ENCODE peak calls at places on chromosomes 13 and 19, in ten cellular contexts. O is activated gamma-delta T cell treated with Interleukin-2 at 50 U/mL for 16 hours; P is effector memory CD4-positive, alpha-beta T cell; U is left ventricle myocardium inferior; W is head of caudate nucleus; S is ELR; E is germinal center; F is AG09319; R is anterior cingulate cortex; L is amygdala. B is an unnamed sample.

GRCh38 chr13:61410669-61411297 is 4.9 kb downstream of the PCDH20 start:
- DNase-seq in W (no peak), E (no peak), R (no peak), U (no peak), O (no peak), P (no peak), S (peak), F (no peak), L (no peak), B (no peak)

GRCh38 chr19:4539697-4540581 is at the start of gene LRG1:
- DNase-seq in U (no peak), L (no peak), R (no peak), O (no peak), P (no peak), S (no peak), E (peak), W (no peak), F (no peak), B (peak)

GRCh38 chr19:1189419-1189818 is 15.4 kb upstream of the SBNO2 start:
- DNase-seq in L (no peak), E (no peak), P (peak), F (no peak), S (peak), W (no peak), O (peak), U (no peak), R (no peak), B (peak)

GRCh38 chr19:40286235-40286530 is 1.0 kb upstream of the AKT2 start:
- DNase-seq in O (no peak), W (no peak), L (no peak), P (no peak), E (no peak), R (no peak), S (no peak), F (no peak), U (no peak), B (no peak)

GRCh38 chr13:102710261-102710679 is 15.4 kb upstream of the METTL21C start:
- DNase-seq in U (no peak), F (peak), L (no peak), S (no peak), E (no peak), W (no peak), R (no peak), P (no peak), O (no peak), B (no peak)

GRCh38 chr19:1490020-1490310 is 185 bp downstream of the PCSK4 start:
- DNase-seq in P (no peak), U (no peak), E (peak), L (no peak), O (no peak), S (no peak), R (no peak), W (no peak), F (no peak), B (no peak)

GRCh38 chr13:34419025-34419424 is 523.0 kb upstream of the NBEA start:
- DNase-seq in S (no peak), R (peak), W (no peak), P (no peak), U (no peak), E (no peak), L (no peak), F (no peak), O (no peak), B (no peak)

GRCh38 chr13:77262198-77262597 is 64.7 kb downstream of the MYCBP2 start:
- DNase-seq in L (no peak), O (no peak), P (no peak), R (no peak), F (no peak), U (no peak), S (no peak), E (no peak), W (no peak), B (no peak)

GRCh38 chr19:40143612-40144011 is 47.6 kb upstream of the MAP3K10 start:
- DNase-seq in F (no peak), P (no peak), U (peak), E (peak), L (no peak), S (no peak), O (peak), R (no peak), W (no peak), B (peak)

GRCh38 chr19:37217855-37218591 is at the start of gene ZNF383:
- DNase-seq in R (peak), E (peak), U (peak), P (peak), O (peak), F (peak), S (peak), W (peak), L (peak), B (peak)

GRCh38 chr13:99040536-99041141 is 62.8 kb upstream of the DOCK9 start:
- DNase-seq in E (no peak), F (no peak), R (no peak), W (no peak), U (no peak), L (no peak), S (no peak), O (no peak), P (no peak), B (no peak)

GRCh38 chr13:45773236-45773635 is 71.1 kb downstream of the CBY2 start:
- DNase-seq in L (no peak), R (no peak), O (no peak), U (no peak), S (peak), F (no peak), P (no peak), W (no peak), E (no peak), B (no peak)

GRCh38 chr13:74444161-74444571 is 310.0 kb upstream of the KLF12 start:
- DNase-seq in O (no peak), U (no peak), P (no peak), F (no peak), E (no peak), R (no peak), L (no peak), S (peak), W (no peak), B (no peak)

GRCh38 chr19:35353635-35354034 is 4.6 kb upstream of the FFAR3 start:
- DNase-seq in W (no peak), L (no peak), F (no peak), U (no peak), R (no peak), E (no peak), S (no peak), P (no peak), O (no peak), B (no peak)

GRCh38 chr19:55257461-55258411 is 1.1 kb downstream of the PPP6R1 start:
- DNase-seq in W (no peak), R (no peak), L (no peak), E (peak), F (no peak), U (no peak), S (peak), P (no peak), O (no peak), B (no peak)

GRCh38 chr19:10105241-10106099 is 692 bp upstream of the PPAN start:
- DNase-seq in U (no peak), L (no peak), O (peak), P (peak), F (no peak), W (no peak), S (no peak), E (peak), R (no peak), B (peak)

GRCh38 chr19:1309977-1310852 is 24.5 kb downstream of the EFNA2 start:
- DNase-seq in U (no peak), S (no peak), F (no peak), O (no peak), E (no peak), L (no peak), P (no peak), R (no peak), W (no peak), B (no peak)

GRCh38 chr13:111943229-111943795 is 123.6 kb upstream of the SOX1 start:
- DNase-seq in F (no peak), S (no peak), U (no peak), W (no peak), P (no peak), R (no peak), O (no peak), L (no peak), E (no peak), B (no peak)

GRCh38 chr19:16328824-16329482 is 4.3 kb downstream of the KLF2 start:
- DNase-seq in O (peak), W (no peak), U (no peak), R (no peak), E (no peak), P (peak), F (no peak), L (no peak), S (peak), B (no peak)

GRCh38 chr19:43148233-43148632 is 38.1 kb downstream of the PSG5 start:
- DNase-seq in F (peak), S (peak), W (no peak), R (no peak), E (no peak), U (no peak), L (no peak), P (no peak), O (no peak), B (no peak)

GRCh38 chr13:62387642-62388041 is 972.0 kb upstream of the PCDH20 start:
- DNase-seq in F (no peak), W (no peak), O (no peak), E (no peak), S (peak), U (no peak), L (no peak), R (no peak), P (no peak), B (no peak)

GRCh38 chr19:27740396-27740795 is 1472.6 kb downstream of the UQCRFS1 start:
- DNase-seq in L (no peak), O (no peak), E (no peak), F (no peak), W (no peak), R (no peak), U (no peak), S (no peak), P (no peak), B (no peak)

GRCh38 chr13:95056266-95056665 is 245.0 kb downstream of the ABCC4 start:
- DNase-seq in S (no peak), U (no peak), P (no peak), L (no peak), E (no peak), W (no peak), R (no peak), F (no peak), O (no peak), B (no peak)

GRCh38 chr13:29577135-29578051 is 18.1 kb downstream of the SLC7A1 start:
- DNase-seq in S (no peak), E (no peak), P (no peak), L (peak), F (no peak), R (peak), U (peak), W (no peak), O (no peak), B (no peak)

GRCh38 chr13:105997436-105998232 is 537.8 kb downstream of the EFNB2 start:
- DNase-seq in O (no peak), F (no peak), R (no peak), P (no peak), E (no peak), W (no peak), U (no peak), L (no peak), S (no peak), B (no peak)

GRCh38 chr19:3046621-3047306 is 15.5 kb downstream of the TLE5 start:
- DNase-seq in F (no peak), L (no peak), E (no peak), S (no peak), P (no peak), R (no peak), U (no peak), O (no peak), W (no peak), B (no peak)

GRCh38 chr19:38849746-38850230 is at the start of gene HNRNPL:
- DNase-seq in L (peak), R (no peak), E (peak), P (peak), S (no peak), F (no peak), W (peak), U (no peak), O (peak), B (peak)

GRCh38 chr19:34711890-34712289 is 22.2 kb upstream of the ZNF181 start:
- DNase-seq in U (no peak), L (no peak), S (no peak), W (no peak), P (no peak), E (no peak), O (no peak), R (no peak), F (no peak), B (no peak)

GRCh38 chr19:43432866-43433673 is 18.4 kb downstream of the TEX101 start:
- DNase-seq in U (peak), W (peak), R (no peak), O (peak), L (no peak), P (peak), E (peak), S (peak), F (no peak), B (peak)

GRCh38 chr19:35720648-35721047 is 2.8 kb downstream of the KMT2B start:
- DNase-seq in O (no peak), S (no peak), L (no peak), E (no peak), P (no peak), U (no peak), F (no peak), W (no peak), R (no peak), B (no peak)

GRCh38 chr19:55832676-55833075 is 877 bp upstream of the NLRP11 start:
- DNase-seq in R (no peak), W (no peak), E (no peak), L (no peak), O (no peak), P (no peak), U (no peak), S (no peak), F (no peak), B (no peak)

GRCh38 chr13:65093352-65093751 is 2136.8 kb downstream of the PCDH9 start:
- DNase-seq in W (no peak), R (no peak), E (no peak), S (no peak), U (no peak), P (no peak), F (no peak), L (no peak), O (no peak), B (no peak)

GRCh38 chr13:71577127-71577526 is 289.9 kb downstream of the DACH1 start:
- DNase-seq in L (no peak), R (no peak), F (no peak), U (no peak), P (no peak), S (peak), E (no peak), W (no peak), O (no peak), B (no peak)

GRCh38 chr19:18193388-18194207 is 580 bp downstream of the MPV17L2 start:
- DNase-seq in R (no peak), W (no peak), S (peak), U (no peak), L (no peak), P (no peak), E (no peak), O (no peak), F (no peak), B (no peak)

B was measured in NK-92 treated with Interleukin-12 subunit alpha and Interleukin-12 subunit beta, amount 100 ng/mL, for 24 hours.